ENCODE peak calls at places on chromosomes 12 and 14, in five cellular contexts. M is cerebellar cortex, Q is hippocampal formation, U is ACHN, D is endodermal cell. T is an unnamed sample.
A peak's percentile ranks its signal among the peaks of the same experiment; 100 is the strongest.

GRCh38 chr12:132356686-132357622 is 27.6 kb upstream of the GALNT9 start:
- DNase-seq in M (peak; percentile 89), Q (no peak), U (peak; percentile 81), D (peak; percentile 92), T (peak; percentile 66)

GRCh38 chr12:4036872-4037271 is 163.7 kb upstream of the PARP11 start:
- DNase-seq in M (no peak), Q (no peak), U (no peak), D (no peak), T (no peak)

GRCh38 chr14:54343276-54344121 is 53.3 kb upstream of the CDKN3 start:
- DNase-seq in M (peak; percentile 83), Q (no peak), U (no peak), D (no peak), T (no peak)

GRCh38 chr14:93747102-93747501 is 41.2 kb downstream of the PRIMA1 start:
- DNase-seq in M (no peak), Q (peak; percentile 50), U (no peak), D (no peak), T (no peak)

GRCh38 chr14:89489796-89490506 is 72.9 kb upstream of the FOXN3 start:
- DNase-seq in M (peak; percentile 81), Q (no peak), U (no peak), D (no peak), T (no peak)

GRCh38 chr12:94152292-94153083 is 4.1 kb downstream of the PLXNC1 start:
- DNase-seq in M (peak; percentile 74), Q (no peak), U (no peak), D (no peak), T (no peak)

GRCh38 chr12:120342156-120342555 is 14.6 kb upstream of the PLA2G1B start:
- DNase-seq in M (no peak), Q (no peak), U (no peak), D (no peak), T (no peak)

GRCh38 chr12:12505544-12506501 is 56.8 kb downstream of the DUSP16 start:
- DNase-seq in M (no peak), Q (no peak), U (peak; percentile 41), D (no peak), T (peak; percentile 9)

GRCh38 chr12:121966959-121967358 is 48.6 kb downstream of the CFAP251 start:
- DNase-seq in M (no peak), Q (no peak), U (no peak), D (no peak), T (no peak)

GRCh38 chr14:81472096-81472800 is 61.4 kb downstream of the SEL1L start:
- DNase-seq in M (no peak), Q (no peak), U (no peak), D (no peak), T (no peak)

GRCh38 chr14:94636744-94637412 is 24.7 kb downstream of the SERPINA3 start:
- DNase-seq in M (no peak), Q (no peak), U (peak; percentile 9), D (no peak), T (no peak)

GRCh38 chr12:112190626-112191025 is 65.3 kb downstream of the TRAFD1 start:
- DNase-seq in M (no peak), Q (no peak), U (no peak), D (peak; percentile 59), T (no peak)

GRCh38 chr12:126191037-126191891 is 1126.0 kb downstream of the AACS start:
- DNase-seq in M (no peak), Q (no peak), U (no peak), D (peak; percentile 92), T (peak; percentile 74)

GRCh38 chr12:112148031-112148513 is 22.7 kb downstream of the TRAFD1 start:
- DNase-seq in M (no peak), Q (no peak), U (peak; percentile 66), D (peak; percentile 31), T (no peak)

GRCh38 chr14:103517172-103517566 is 5.5 kb downstream of the CKB start:
- DNase-seq in M (no peak), Q (no peak), U (no peak), D (no peak), T (no peak)

GRCh38 chr12:95999484-95999883 is 3.3 kb upstream of the HAL start:
- DNase-seq in M (no peak), Q (no peak), U (no peak), D (no peak), T (no peak)

GRCh38 chr12:10175849-10176641 is 2.8 kb upstream of the TMEM52B start:
- DNase-seq in M (no peak), Q (no peak), U (no peak), D (no peak), T (no peak)

GRCh38 chr12:109871678-109872314 is 8.5 kb downstream of the GLTP start:
- DNase-seq in M (no peak), Q (no peak), U (no peak), D (no peak), T (peak; percentile 43)

GRCh38 chr12:78121969-78122610 is 291.4 kb downstream of the NAV3 start:
- DNase-seq in M (no peak), Q (no peak), U (no peak), D (no peak), T (no peak)

GRCh38 chr14:32473476-32473875 is 144.4 kb downstream of the AKAP6 start:
- DNase-seq in M (no peak), Q (no peak), U (peak; percentile 51), D (peak; percentile 58), T (no peak)